ENCODE peak calls at places on chromosomes 16 and 17, in seven cellular contexts. K, L, D, J, A, S and H are unnamed samples.

GRCh38 chr17:75268931-75269330 is 2.1 kb downstream of the MIF4GD start:
- DNase-seq in K (no peak), L (no peak), D (no peak), J (no peak), A (no peak), S (no peak), H (no peak)

GRCh38 chr17:75009139-75009724 is 3.2 kb upstream of the MRPL58 start:
- DNase-seq in K (no peak), L (no peak), D (no peak), J (no peak), A (no peak), S (no peak), H (no peak)

GRCh38 chr17:80793851-80794267 is 197.8 kb upstream of the CHMP6 start:
- DNase-seq in K (no peak), L (no peak), D (no peak), J (no peak), A (no peak), S (no peak), H (no peak)

GRCh38 chr16:13143551-13143950 is 242.2 kb downstream of the SHISA9 start:
- DNase-seq in K (no peak), L (no peak), D (no peak), J (no peak), A (no peak), S (no peak), H (no peak)

GRCh38 chr17:44084131-44084538 is 13.6 kb downstream of the G6PC3 start:
- DNase-seq in K (no peak), L (no peak), D (peak; percentile 56), J (no peak), A (peak; percentile 85), S (no peak), H (no peak)

GRCh38 chr17:48603959-48604769 is 622 bp downstream of the HOXB6 start:
- DNase-seq in K (no peak), L (no peak), D (peak; percentile 59), J (no peak), A (no peak), S (peak; percentile 69), H (no peak)

GRCh38 chr16:68244481-68244902 is 681 bp upstream of the PLA2G15 start:
- DNase-seq in K (no peak), L (no peak), D (no peak), J (no peak), A (no peak), S (no peak), H (no peak)

GRCh38 chr16:74605746-74606520 is 981 bp downstream of the GLG1 start:
- DNase-seq in K (no peak), L (no peak), D (peak; percentile 44), J (no peak), A (no peak), S (no peak), H (no peak)

GRCh38 chr16:24552705-24553104 is 13.3 kb downstream of the RBBP6 start:
- DNase-seq in K (no peak), L (no peak), D (no peak), J (no peak), A (no peak), S (no peak), H (no peak)

GRCh38 chr17:36443777-36444176 is 42.7 kb upstream of the ZNHIT3 start:
- DNase-seq in K (no peak), L (no peak), D (no peak), J (no peak), A (no peak), S (no peak), H (no peak)

GRCh38 chr17:45147102-45147580 is 1.1 kb upstream of the HEXIM1 start:
- DNase-seq in K (peak; percentile 67), L (no peak), D (peak; percentile 88), J (no peak), A (no peak), S (no peak), H (peak; percentile 73)
- TF ChIP-seq POLR2A in K (no peak), L (no peak), D (peak; percentile 73), J (peak; percentile 76), A (peak; percentile 66), S (peak; percentile 64), H (no peak)

GRCh38 chr16:10767127-10767526 is 23.5 kb downstream of the NUBP1 start:
- DNase-seq in K (no peak), L (no peak), D (no peak), J (no peak), A (no peak), S (no peak), H (no peak)

GRCh38 chr16:10760863-10761262 is 17.2 kb downstream of the NUBP1 start:
- DNase-seq in K (no peak), L (no peak), D (no peak), J (no peak), A (no peak), S (no peak), H (no peak)

GRCh38 chr16:10762336-10762995 is 18.8 kb downstream of the NUBP1 start:
- DNase-seq in K (no peak), L (no peak), D (no peak), J (no peak), A (no peak), S (no peak), H (no peak)

GRCh38 chr16:10761388-10761787 is 17.7 kb downstream of the NUBP1 start:
- DNase-seq in K (no peak), L (no peak), D (no peak), J (no peak), A (no peak), S (no peak), H (no peak)

DNA sequence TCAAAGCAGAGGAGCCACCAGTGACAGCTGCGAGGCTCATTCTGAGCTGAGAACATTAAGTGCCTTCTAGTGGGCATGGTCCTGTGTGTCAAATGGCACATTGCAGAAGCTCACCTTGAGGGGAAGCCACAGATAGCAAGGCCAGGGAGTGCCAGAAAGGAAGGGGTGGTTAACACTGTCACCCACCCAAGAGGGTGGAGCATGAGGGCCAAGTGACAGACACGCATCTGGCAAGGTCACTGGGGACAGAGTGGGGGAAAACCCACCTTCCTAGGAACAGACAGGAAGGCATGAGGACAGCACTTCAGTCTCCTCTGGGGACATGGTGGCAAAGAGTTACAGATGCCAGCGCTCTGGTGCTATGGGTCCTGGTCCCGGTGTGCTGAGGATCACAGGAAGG is 22.1 kb downstream of the NUBP1 start:
- DNase-seq in K (no peak), L (no peak), D (no peak), J (no peak), A (no peak), S (no peak), H (no peak)
- TF ChIP-seq POLR2A in K (no peak), L (no peak), D (no peak), J (no peak), A (no peak), S (no peak), H (no peak)

DNA sequence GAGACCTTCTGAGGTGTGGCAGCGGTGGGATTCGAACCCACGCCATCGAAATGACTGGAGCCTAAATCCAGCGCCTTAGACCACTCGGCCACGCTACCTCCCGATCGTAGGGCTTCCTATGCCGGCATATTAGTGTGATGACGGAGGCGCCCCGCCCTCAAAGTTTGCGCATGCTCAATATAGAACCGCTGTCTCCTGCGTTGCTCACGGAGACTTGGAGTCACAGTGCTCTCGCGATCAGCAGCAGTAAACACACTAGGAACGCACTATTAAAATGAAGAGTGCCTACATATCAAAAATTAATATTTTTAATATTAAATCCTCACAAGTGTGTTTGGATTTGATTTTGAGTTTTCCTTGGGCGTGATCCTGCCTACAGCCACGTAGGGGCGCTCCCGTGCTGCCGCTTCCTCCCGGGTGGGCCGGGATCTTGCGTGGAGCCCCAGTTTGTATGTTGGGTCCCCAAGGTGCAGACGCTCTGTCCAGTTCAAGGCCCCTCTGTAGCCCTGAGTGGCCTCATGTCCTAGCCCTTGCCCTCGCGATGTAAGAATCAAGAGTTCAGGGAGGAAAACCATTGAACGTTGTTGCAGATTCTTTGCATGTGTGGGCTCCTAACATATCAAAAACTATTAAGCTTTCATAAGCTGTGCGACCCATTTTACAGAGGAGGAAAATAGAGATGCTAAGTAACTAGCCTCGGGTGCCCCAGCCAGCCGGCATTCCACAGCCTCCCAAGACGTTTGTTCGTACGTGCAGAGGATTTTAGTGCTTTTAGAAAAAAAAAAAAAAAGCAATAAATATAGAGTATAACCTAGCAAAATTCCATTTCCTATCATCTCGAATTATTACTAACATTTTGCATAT is 10.2 kb upstream of the EEF2K start:
- DNase-seq in K (peak; percentile 90), L (peak; percentile 84), D (peak; percentile 91), J (peak; percentile 92), A (peak; percentile 98), S (peak; percentile 72), H (peak; percentile 92)
- TF ChIP-seq POLR2A in K (no peak), L (no peak), D (peak; percentile 61), J (peak; percentile 86), A (no peak), S (no peak), H (no peak)

GRCh38 chr17:35345926-35346771 is 27.3 kb downstream of the SLFN11 start:
- DNase-seq in K (peak; percentile 58), L (peak; percentile 85), D (peak; percentile 11), J (no peak), A (peak; percentile 64), S (no peak), H (peak; percentile 30)
- TF ChIP-seq POLR2A in K (peak; percentile 19), L (no peak), D (no peak), J (no peak), A (no peak), S (no peak), H (no peak)

DNA sequence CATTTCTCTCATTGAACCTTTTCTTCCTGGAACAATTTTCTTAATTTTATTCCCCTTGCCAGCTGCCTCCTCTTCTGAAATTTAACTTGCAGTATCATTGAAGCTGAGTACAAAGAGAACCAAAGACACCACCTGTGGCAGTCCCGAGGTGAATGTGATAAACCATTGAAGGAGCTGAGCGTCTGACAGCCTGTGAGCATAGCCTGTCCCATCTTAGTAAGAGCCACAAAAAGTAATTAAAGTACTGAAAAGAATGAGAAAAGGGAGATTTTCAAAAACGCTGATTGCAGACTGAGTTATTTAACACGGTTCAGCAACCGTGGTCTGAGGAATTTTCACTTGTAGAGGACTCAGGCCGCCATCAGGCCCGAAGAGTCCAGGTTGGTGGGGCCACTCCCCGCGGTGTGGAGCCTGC is 27.2 kb upstream of the ST6GALNAC1 start:
- DNase-seq in K (no peak), L (no peak), D (no peak), J (no peak), A (no peak), S (no peak), H (no peak)
- TF ChIP-seq POLR2A in K (no peak), L (no peak), D (no peak), J (no peak), A (no peak), S (no peak), H (no peak)

GRCh38 chr17:3777366-3777765 is 23.6 kb downstream of the ITGAE start:
- DNase-seq in K (no peak), L (no peak), D (no peak), J (no peak), A (no peak), S (no peak), H (no peak)
- TF ChIP-seq POLR2A in K (no peak), L (no peak), D (no peak), J (no peak), A (no peak), S (no peak), H (no peak)

GRCh38 chr17:28978016-28978415 is 26.7 kb upstream of the PHF12 start:
- DNase-seq in K (no peak), L (no peak), D (no peak), J (no peak), A (no peak), S (no peak), H (no peak)
- TF ChIP-seq POLR2A in K (no peak), L (no peak), D (no peak), J (no peak), A (no peak), S (no peak), H (no peak)

GRCh38 chr17:45261577-45262515 is at the start of gene SPATA32:
- DNase-seq in K (no peak), L (peak; percentile 70), D (no peak), J (no peak), A (peak; percentile 83), S (no peak), H (peak; percentile 67)
- TF ChIP-seq POLR2A in K (no peak), L (no peak), D (no peak), J (no peak), A (peak; percentile 15), S (no peak), H (no peak)